ENCODE peak calls at places on chromosomes 2 and 18, in seven cellular contexts. One of them, this sample, is unnamed.

GRCh38 chr2:118852605-118853128 is 5.2 kb upstream of the EN1 start:
- DNase-seq in anterior cingulate cortex: no peak
- DNase-seq in H4: no peak
- DNase-seq in fibroblast of gingiva: no peak
- DNase-seq in stimulated activated CD4-positive, alpha-beta T cell treated with anti-CD3 and anti-CD28 coated beads, Interleukin-1b, Interleukin-23, amount 100 ng/mL, for 24 hours: no peak
- DNase-seq in SW480: no peak
- DNase-seq in CD8-positive, alpha-beta memory T cell: no peak
- DNase-seq in this sample: peak; percentile 35

GRCh38 chr2:191675807-191676667 is 1.9 kb upstream of the NABP1 start:
- DNase-seq in anterior cingulate cortex: no peak
- DNase-seq in H4: peak; percentile 31
- DNase-seq in fibroblast of gingiva: peak; percentile 27
- DNase-seq in stimulated activated CD4-positive, alpha-beta T cell treated with anti-CD3 and anti-CD28 coated beads, Interleukin-1b, Interleukin-23, amount 100 ng/mL, for 24 hours: peak; percentile 21
- DNase-seq in SW480: no peak
- DNase-seq in CD8-positive, alpha-beta memory T cell: peak; percentile 37
- DNase-seq in this sample: peak; percentile 28

GRCh38 chr2:109331864-109332848 is 203.2 kb downstream of the SH3RF3 start:
- DNase-seq in anterior cingulate cortex: peak; percentile 51
- DNase-seq in H4: peak; percentile 78
- DNase-seq in fibroblast of gingiva: peak; percentile 82
- DNase-seq in stimulated activated CD4-positive, alpha-beta T cell treated with anti-CD3 and anti-CD28 coated beads, Interleukin-1b, Interleukin-23, amount 100 ng/mL, for 24 hours: no peak
- DNase-seq in SW480: peak; percentile 98
- DNase-seq in CD8-positive, alpha-beta memory T cell: no peak
- DNase-seq in this sample: peak; percentile 93

GRCh38 chr2:157938556-157938955 is 62.4 kb upstream of the ACVR1 start:
- DNase-seq in anterior cingulate cortex: no peak
- DNase-seq in H4: no peak
- DNase-seq in fibroblast of gingiva: no peak
- DNase-seq in stimulated activated CD4-positive, alpha-beta T cell treated with anti-CD3 and anti-CD28 coated beads, Interleukin-1b, Interleukin-23, amount 100 ng/mL, for 24 hours: no peak
- DNase-seq in SW480: no peak
- DNase-seq in CD8-positive, alpha-beta memory T cell: no peak
- DNase-seq in this sample: no peak

GRCh38 chr18:7645756-7646155 is 78.6 kb downstream of the PTPRM start:
- DNase-seq in anterior cingulate cortex: no peak
- DNase-seq in H4: no peak
- DNase-seq in fibroblast of gingiva: no peak
- DNase-seq in stimulated activated CD4-positive, alpha-beta T cell treated with anti-CD3 and anti-CD28 coated beads, Interleukin-1b, Interleukin-23, amount 100 ng/mL, for 24 hours: no peak
- DNase-seq in SW480: no peak
- DNase-seq in CD8-positive, alpha-beta memory T cell: no peak
- DNase-seq in this sample: no peak

GRCh38 chr2:74530239-74531161 is 767 bp downstream of the HTRA2 start:
- DNase-seq in anterior cingulate cortex: no peak
- DNase-seq in H4: no peak
- DNase-seq in fibroblast of gingiva: peak; percentile 48
- DNase-seq in stimulated activated CD4-positive, alpha-beta T cell treated with anti-CD3 and anti-CD28 coated beads, Interleukin-1b, Interleukin-23, amount 100 ng/mL, for 24 hours: no peak
- DNase-seq in SW480: peak; percentile 34
- DNase-seq in CD8-positive, alpha-beta memory T cell: peak; percentile 45
- DNase-seq in this sample: peak; percentile 57

GRCh38 chr2:151638188-151638933 is 95.9 kb downstream of the NEB start:
- DNase-seq in anterior cingulate cortex: no peak
- DNase-seq in H4: peak; percentile 14
- DNase-seq in fibroblast of gingiva: no peak
- DNase-seq in stimulated activated CD4-positive, alpha-beta T cell treated with anti-CD3 and anti-CD28 coated beads, Interleukin-1b, Interleukin-23, amount 100 ng/mL, for 24 hours: no peak
- DNase-seq in SW480: no peak
- DNase-seq in CD8-positive, alpha-beta memory T cell: no peak
- DNase-seq in this sample: peak; percentile 17

GRCh38 chr2:201152999-201153398 is 29.9 kb upstream of the CASP10 start:
- DNase-seq in anterior cingulate cortex: no peak
- DNase-seq in H4: no peak
- DNase-seq in fibroblast of gingiva: no peak
- DNase-seq in stimulated activated CD4-positive, alpha-beta T cell treated with anti-CD3 and anti-CD28 coated beads, Interleukin-1b, Interleukin-23, amount 100 ng/mL, for 24 hours: no peak
- DNase-seq in SW480: no peak
- DNase-seq in CD8-positive, alpha-beta memory T cell: no peak
- DNase-seq in this sample: no peak

GRCh38 chr2:238119756-238120462 is 18.6 kb upstream of the KLHL30 start:
- DNase-seq in anterior cingulate cortex: no peak
- DNase-seq in H4: no peak
- DNase-seq in fibroblast of gingiva: no peak
- DNase-seq in stimulated activated CD4-positive, alpha-beta T cell treated with anti-CD3 and anti-CD28 coated beads, Interleukin-1b, Interleukin-23, amount 100 ng/mL, for 24 hours: no peak
- DNase-seq in SW480: no peak
- DNase-seq in CD8-positive, alpha-beta memory T cell: no peak
- DNase-seq in this sample: no peak

GRCh38 chr2:236661064-236661761 is 91.6 kb downstream of the ACKR3 start:
- DNase-seq in anterior cingulate cortex: no peak
- DNase-seq in H4: peak; percentile 70
- DNase-seq in fibroblast of gingiva: no peak
- DNase-seq in stimulated activated CD4-positive, alpha-beta T cell treated with anti-CD3 and anti-CD28 coated beads, Interleukin-1b, Interleukin-23, amount 100 ng/mL, for 24 hours: no peak
- DNase-seq in SW480: peak; percentile 76
- DNase-seq in CD8-positive, alpha-beta memory T cell: no peak
- DNase-seq in this sample: peak; percentile 77

GRCh38 chr18:4987452-4988405 is 209.3 kb downstream of the AKAIN1 start:
- DNase-seq in anterior cingulate cortex: no peak
- DNase-seq in H4: no peak
- DNase-seq in fibroblast of gingiva: no peak
- DNase-seq in stimulated activated CD4-positive, alpha-beta T cell treated with anti-CD3 and anti-CD28 coated beads, Interleukin-1b, Interleukin-23, amount 100 ng/mL, for 24 hours: no peak
- DNase-seq in SW480: no peak
- DNase-seq in CD8-positive, alpha-beta memory T cell: no peak
- DNase-seq in this sample: no peak

GRCh38 chr2:95076705-95077520 is 44.7 kb downstream of the MRPS5 start:
- DNase-seq in anterior cingulate cortex: no peak
- DNase-seq in H4: peak; percentile 64
- DNase-seq in fibroblast of gingiva: peak; percentile 23
- DNase-seq in stimulated activated CD4-positive, alpha-beta T cell treated with anti-CD3 and anti-CD28 coated beads, Interleukin-1b, Interleukin-23, amount 100 ng/mL, for 24 hours: peak; percentile 74
- DNase-seq in SW480: peak; percentile 85
- DNase-seq in CD8-positive, alpha-beta memory T cell: peak; percentile 75
- DNase-seq in this sample: peak; percentile 75

GRCh38 chr2:27566628-27567027 is 16.2 kb upstream of the ZNF512 start:
- DNase-seq in anterior cingulate cortex: no peak
- DNase-seq in H4: no peak
- DNase-seq in fibroblast of gingiva: no peak
- DNase-seq in stimulated activated CD4-positive, alpha-beta T cell treated with anti-CD3 and anti-CD28 coated beads, Interleukin-1b, Interleukin-23, amount 100 ng/mL, for 24 hours: no peak
- DNase-seq in SW480: no peak
- DNase-seq in CD8-positive, alpha-beta memory T cell: no peak
- DNase-seq in this sample: peak; percentile 68

GRCh38 chr18:8871484-8871883 is 166.1 kb downstream of the MTCL1 start:
- DNase-seq in anterior cingulate cortex: no peak
- DNase-seq in H4: no peak
- DNase-seq in fibroblast of gingiva: no peak
- DNase-seq in stimulated activated CD4-positive, alpha-beta T cell treated with anti-CD3 and anti-CD28 coated beads, Interleukin-1b, Interleukin-23, amount 100 ng/mL, for 24 hours: no peak
- DNase-seq in SW480: no peak
- DNase-seq in CD8-positive, alpha-beta memory T cell: no peak
- DNase-seq in this sample: peak; percentile 14

This sample was measured in Daoy.